ENCODE peak calls at places on chromosomes 13 and 19, in five cellular contexts. B is AG04450, E is WERI-Rb-1, R is endothelial cell of umbilical vein, Y is GM12865. Q is an unnamed sample.
A peak's percentile ranks its signal among the peaks of the same experiment; 100 is the strongest.

GRCh38 chr13:98910501-98910951 is 67.3 kb downstream of the DOCK9 start:
- DNase-seq in B (no peak), E (no peak), R (peak; percentile 98), Y (peak; percentile 10), Q (peak; percentile 77)

GRCh38 chr19:48650974-48651681 is 5.1 kb upstream of the CA11 start:
- DNase-seq in B (no peak), E (no peak), R (no peak), Y (no peak), Q (no peak)

GRCh38 chr13:45119469-45119989 is 781 bp upstream of the GTF2F2 start:
- DNase-seq in B (peak; percentile 33), E (no peak), R (no peak), Y (peak; percentile 41), Q (peak; percentile 73)

GRCh38 chr19:53876651-53877224 is 5.3 kb upstream of the PRKCG start:
- DNase-seq in B (no peak), E (no peak), R (no peak), Y (no peak), Q (no peak)

GRCh38 chr19:45958763-45959516 is 14.7 kb downstream of the NOVA2 start:
- DNase-seq in B (no peak), E (peak; percentile 66), R (no peak), Y (no peak), Q (no peak)

GRCh38 chr19:46890423-46891170 is 29.8 kb downstream of the ARHGAP35 start:
- DNase-seq in B (peak; percentile 72), E (no peak), R (no peak), Y (no peak), Q (peak; percentile 96)

GRCh38 chr13:113979791-113980471 is 6.1 kb upstream of the C13orf46 start:
- DNase-seq in B (no peak), E (no peak), R (no peak), Y (no peak), Q (no peak)

GRCh38 chr19:28634837-28635236 is 578.1 kb downstream of the UQCRFS1 start:
- DNase-seq in B (no peak), E (no peak), R (no peak), Y (no peak), Q (no peak)

GRCh38 chr13:54733639-54734038 is 1705.0 kb downstream of the OLFM4 start:
- DNase-seq in B (no peak), E (no peak), R (no peak), Y (no peak), Q (no peak)

GRCh38 chr19:7395793-7396192 is 47.1 kb downstream of the ARHGEF18 start:
- DNase-seq in B (no peak), E (no peak), R (no peak), Y (peak; percentile 37), Q (no peak)

GRCh38 chr13:97567510-97568243 is 133.7 kb downstream of the RAP2A start:
- DNase-seq in B (no peak), E (no peak), R (no peak), Y (peak; percentile 68), Q (peak; percentile 58)

GRCh38 chr19:4068058-4068966 is 1.6 kb upstream of the ZBTB7A start:
- DNase-seq in B (no peak), E (peak; percentile 26), R (no peak), Y (no peak), Q (no peak)

DNA sequence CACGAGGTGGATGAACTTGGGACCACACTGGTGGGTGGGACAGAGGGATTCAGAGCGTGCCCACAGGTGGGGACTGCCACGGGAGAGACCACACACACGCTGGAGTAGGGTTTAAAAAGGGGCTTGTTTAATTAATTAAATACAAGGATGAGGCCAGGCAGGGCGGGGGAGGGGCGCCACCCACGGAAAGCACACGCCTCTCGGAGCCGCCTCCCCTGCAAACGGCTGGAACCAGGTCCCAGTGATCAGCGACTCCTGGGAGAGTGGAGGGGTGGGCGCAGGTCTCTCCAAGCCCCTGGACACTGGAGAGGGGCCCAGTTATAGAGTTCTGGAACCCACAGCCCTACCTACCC is 4.0 kb upstream of the REXO1 start:
- DNase-seq in B (no peak), E (peak; percentile 50), R (no peak), Y (no peak), Q (no peak)
- H3K4me3 ChIP-seq in B (no peak overlapping the region), E (no peak overlapping the region), R (no peak overlapping the region), Y (no peak overlapping the region), Q (no peak overlapping the region)

DNA sequence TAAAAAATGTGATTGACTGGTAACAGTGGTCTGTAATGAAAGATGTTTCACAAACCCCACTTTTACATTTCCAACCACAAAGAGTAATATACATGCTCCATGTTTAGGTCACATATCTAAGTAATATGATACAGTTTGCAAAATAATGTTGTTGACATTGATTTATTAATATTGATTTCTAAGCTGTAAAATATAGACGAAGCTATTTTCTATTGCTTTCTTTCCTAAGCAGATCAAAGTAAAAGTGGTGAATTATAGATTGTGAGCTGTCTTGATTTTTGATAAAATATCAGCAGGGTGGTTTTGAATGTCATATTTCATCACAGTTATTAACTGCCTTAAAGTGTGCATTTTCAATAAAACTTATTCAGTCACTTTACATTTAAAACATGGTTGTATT is 2292.8 kb downstream of the PCDH9 start:
- DNase-seq in B (no peak), E (no peak), R (no peak), Y (no peak), Q (no peak)
- TF ChIP-seq CTCF in B (no peak), E (no peak), R (no peak), Y (no peak), Q (no peak)

GRCh38 chr19:13844130-13844631 is 32.8 kb upstream of the NANOS3 start:
- DNase-seq in B (no peak), E (no peak), R (no peak), Y (no peak), Q (no peak)

GRCh38 chr19:13847033-13847899 is 29.7 kb upstream of the NANOS3 start:
- DNase-seq in B (peak; percentile 82), E (peak; percentile 87), R (peak; percentile 89), Y (peak; percentile 85), Q (peak; percentile 87)

GRCh38 chr19:13848811-13849241 is 28.1 kb upstream of the NANOS3 start:
- DNase-seq in B (no peak), E (no peak), R (no peak), Y (no peak), Q (no peak)

GRCh38 chr19:13847900-13848677 is 28.8 kb upstream of the NANOS3 start:
- DNase-seq in B (no peak), E (no peak), R (no peak), Y (no peak), Q (no peak)

GRCh38 chr19:13846533-13847032 is 30.4 kb upstream of the NANOS3 start:
- DNase-seq in B (no peak), E (no peak), R (peak; percentile 88), Y (peak; percentile 95), Q (peak; percentile 74)
- H3K4me3 ChIP-seq in B (peak overlapping the region; percentile 58), E (no peak overlapping the region), R (no peak overlapping the region), Y (peak overlapping the region; percentile 71), Q (no peak overlapping the region)

GRCh38 chr13:52399708-52400107 is 6.3 kb downstream of the THSD1 start:
- DNase-seq in B (no peak), E (no peak), R (peak; percentile 69), Y (peak; percentile 6), Q (peak; percentile 30)
- TF ChIP-seq CTCF in B (peak; percentile 30), E (no peak), R (no peak), Y (no peak), Q (peak; percentile 12)

DNA sequence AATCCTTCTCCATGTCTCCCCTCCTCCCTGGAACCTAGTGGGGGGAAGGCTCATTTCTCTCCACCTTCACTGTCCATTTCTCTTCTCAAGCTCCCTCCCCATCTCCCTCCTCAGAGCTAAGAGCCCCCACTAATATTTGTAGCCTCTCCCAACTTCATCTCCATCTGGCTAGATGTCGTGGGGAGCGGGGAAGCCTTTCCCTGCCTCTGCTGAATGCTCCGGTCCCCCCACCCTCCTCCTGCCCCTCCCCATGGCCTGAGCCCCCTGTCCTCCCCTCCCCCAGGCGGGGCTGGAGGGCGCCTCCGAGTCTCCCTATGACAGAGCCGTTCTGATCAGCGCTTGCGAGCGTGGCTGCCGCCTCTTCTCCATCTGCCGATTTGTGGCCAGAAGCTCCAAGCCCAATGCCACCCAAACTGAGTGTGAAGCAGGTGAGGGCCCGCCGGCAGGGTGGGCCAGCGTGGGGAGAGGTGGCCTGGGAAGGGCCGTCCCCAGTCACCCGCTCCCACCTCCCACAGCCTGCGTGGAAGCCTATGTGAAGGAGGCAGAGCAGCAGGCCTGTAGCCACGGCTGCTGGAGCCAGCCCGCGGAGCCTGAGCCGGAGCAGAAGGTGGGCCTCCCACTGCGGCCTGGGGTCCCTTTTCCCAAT is 1.0 kb downstream of the TMEM59L start:
- DNase-seq in B (no peak), E (peak; percentile 64), R (no peak), Y (no peak), Q (no peak)
- H3K4me3 ChIP-seq in B (no peak overlapping the region), E (no peak overlapping the region), R (no peak overlapping the region), Y (no peak overlapping the region), Q (no peak overlapping the region)

DNA sequence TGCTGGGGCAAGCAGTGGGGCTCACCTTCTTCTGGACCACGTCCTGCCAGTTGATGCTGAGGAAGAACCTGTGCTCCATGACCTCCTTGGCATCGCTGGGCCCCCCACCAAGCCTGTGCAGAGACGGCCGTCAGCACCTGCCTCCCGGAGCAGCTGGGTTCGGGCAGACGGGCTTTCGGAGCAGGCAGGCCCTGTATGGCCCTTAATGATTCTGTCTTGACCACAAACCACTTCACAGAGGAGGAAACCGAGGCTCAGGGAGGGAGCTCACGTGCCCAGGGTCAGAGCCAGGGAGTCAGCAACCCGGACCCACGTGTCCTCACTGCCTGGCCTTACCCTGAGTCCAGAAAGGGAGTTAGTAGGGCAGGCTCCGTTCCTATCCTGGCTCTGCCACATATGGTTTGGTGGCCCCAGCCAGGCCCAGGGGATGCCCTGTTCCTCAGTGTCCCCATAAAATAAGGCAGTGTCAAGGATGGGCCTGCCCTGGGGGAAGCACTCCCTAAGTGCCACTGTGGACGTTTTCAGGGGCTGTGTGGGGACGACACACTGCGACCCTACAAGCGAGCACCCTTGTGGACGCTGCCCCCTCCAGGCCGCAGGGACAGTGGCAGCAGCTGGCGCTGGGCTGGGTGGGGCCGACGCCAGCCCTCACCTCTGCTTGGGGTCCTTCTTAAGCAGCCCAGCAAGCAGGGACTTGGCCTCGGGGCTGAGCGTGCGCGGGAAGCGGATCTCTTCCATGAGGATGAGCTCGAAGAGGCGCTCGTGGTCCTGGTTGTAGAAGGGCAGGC is 8.9 kb upstream of the CCNP start:
- DNase-seq in B (no peak), E (no peak), R (no peak), Y (no peak), Q (no peak)
- TF ChIP-seq CTCF in B (no peak), E (peak; percentile 58), R (no peak), Y (peak; percentile 16), Q (no peak)

GRCh38 chr13:48571121-48571901 is 38.4 kb upstream of the RCBTB2 start:
- DNase-seq in B (peak; percentile 56), E (no peak), R (peak; percentile 45), Y (no peak), Q (peak; percentile 65)
- H3K4me3 ChIP-seq in B (peak overlapping the region; percentile 11), E (no peak overlapping the region), R (no peak overlapping the region), Y (no peak overlapping the region), Q (no peak overlapping the region)

DNA sequence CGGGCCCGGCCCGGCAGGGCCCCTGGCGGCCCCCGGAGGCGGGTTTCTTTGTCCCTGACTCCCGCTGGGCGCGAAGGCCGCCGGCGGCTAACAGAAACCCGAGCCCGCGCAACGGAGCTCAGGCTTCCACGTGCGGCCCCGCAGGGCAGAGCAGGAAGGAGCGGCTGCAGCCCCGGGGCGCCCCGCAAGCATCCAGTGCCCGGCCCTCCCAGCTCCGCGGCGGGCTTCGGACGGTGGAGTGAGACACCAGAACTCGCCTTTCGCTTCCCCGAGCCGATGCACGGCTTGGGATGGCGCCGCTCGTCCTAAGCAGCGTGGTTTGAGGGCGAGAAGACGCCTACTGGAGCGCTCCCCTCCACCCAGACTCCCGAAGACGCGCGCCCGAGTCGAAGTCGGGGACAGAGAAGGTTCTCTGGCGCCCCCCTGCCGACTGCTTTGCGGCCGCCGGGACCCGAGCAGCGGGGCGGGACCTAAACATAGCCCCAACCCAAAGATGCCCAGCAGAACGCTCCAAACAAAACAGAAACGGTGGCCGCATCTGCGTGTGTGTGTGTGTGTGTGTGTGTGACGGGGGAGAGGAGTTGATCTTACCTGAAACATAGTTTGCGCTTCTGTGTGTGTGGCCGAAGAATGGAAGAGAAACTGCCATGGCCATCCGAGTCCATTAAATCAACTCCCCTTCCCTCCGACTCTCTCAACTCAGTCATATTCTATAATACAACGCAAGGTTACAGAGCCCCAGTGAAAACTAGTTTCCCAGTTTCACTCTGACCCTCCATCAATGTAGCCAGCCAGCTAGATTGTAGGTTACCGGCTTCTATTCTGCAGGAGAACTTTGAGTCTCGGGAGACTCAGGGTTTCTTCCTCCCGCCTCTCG is 629 bp upstream of the FGF9 start:
- DNase-seq in B (no peak), E (peak; percentile 40), R (peak; percentile 54), Y (peak; percentile 82), Q (peak; percentile 25)
- TF ChIP-seq CTCF in B (peak; percentile 24), E (peak; percentile 12), R (no peak), Y (peak; percentile 31), Q (no peak)

Q was measured in fibroblast of mammary gland.